ENCODE peak calls at places on chromosomes 13 and 19, in five cellular contexts. A, K, F, S and O are unnamed samples.

GRCh38 chr19:5321851-5322681 is 18.5 kb downstream of the PTPRS start:
- DNase-seq in A (no peak), F (no peak), K (no peak), S (no peak), O (peak; percentile 92)

GRCh38 chr19:4977299-4978174 is 8.6 kb downstream of the KDM4B start:
- DNase-seq in F (peak; percentile 49), A (no peak), K (peak; percentile 93), S (peak; percentile 94), O (no peak)

GRCh38 chr13:23889598-23890224 is 511 bp upstream of the MIPEP start:
- DNase-seq in F (no peak), K (no peak), A (no peak), S (peak; percentile 22), O (no peak)

GRCh38 chr13:114112231-114112825 is 20.1 kb downstream of the RASA3 start:
- DNase-seq in F (peak; percentile 15), A (no peak), S (no peak), K (no peak), O (no peak)

GRCh38 chr13:51619614-51620013 is 35.4 kb downstream of the WDFY2 start:
- DNase-seq in A (no peak), S (peak; percentile 78), K (peak; percentile 92), F (no peak), O (no peak)

GRCh38 chr13:111143875-111144540 is 28.9 kb downstream of the ARHGEF7 start:
- DNase-seq in F (no peak), K (peak; percentile 16), S (no peak), A (no peak), O (no peak)

GRCh38 chr13:58882556-58882955 is 1251.0 kb downstream of the PCDH17 start:
- DNase-seq in F (no peak), A (no peak), S (no peak), K (no peak), O (no peak)

GRCh38 chr19:34145741-34146202 is 26.5 kb upstream of the LSM14A start:
- DNase-seq in K (peak; percentile 58), F (no peak), A (peak; percentile 67), S (peak; percentile 36), O (no peak)

GRCh38 chr19:13839938-13840750 is 36.8 kb upstream of the NANOS3 start:
- DNase-seq in S (peak; percentile 61), K (peak; percentile 50), F (peak; percentile 76), A (peak; percentile 28), O (no peak)

GRCh38 chr13:30257433-30258099 is 49.8 kb downstream of the KATNAL1 start:
- DNase-seq in S (peak; percentile 13), A (peak; percentile 6), F (no peak), K (no peak), O (no peak)

GRCh38 chr19:48603449-48603848 is 3.1 kb upstream of the SPACA4 start:
- DNase-seq in A (no peak), S (no peak), F (no peak), K (no peak), O (no peak)

GRCh38 chr13:32951580-32951979 is 64.6 kb upstream of the KL start:
- DNase-seq in S (no peak), K (no peak), F (no peak), A (no peak), O (no peak)

GRCh38 chr13:62294210-62294609 is 878.6 kb upstream of the PCDH20 start:
- DNase-seq in A (no peak), S (no peak), F (no peak), K (peak; percentile 37), O (no peak)

GRCh38 chr19:35851213-35852028 is 883 bp downstream of the NPHS1 start:
- DNase-seq in S (no peak), F (no peak), A (peak; percentile 36), K (no peak), O (no peak)

GRCh38 chr13:109707044-109707794 is 79.2 kb downstream of the IRS2 start:
- DNase-seq in A (no peak), S (no peak), K (no peak), F (no peak), O (no peak)

GRCh38 chr13:51818771-51819511 is 15.0 kb upstream of the DHRS12 start:
- DNase-seq in A (no peak), F (peak; percentile 30), K (no peak), S (peak; percentile 37), O (peak; percentile 30)

GRCh38 chr19:582497-583197 is 7.0 kb upstream of the HCN2 start:
- DNase-seq in A (no peak), F (peak; percentile 52), K (peak; percentile 63), S (no peak), O (no peak)

GRCh38 chr19:581399-582111 is 8.1 kb upstream of the HCN2 start:
- DNase-seq in A (no peak), S (no peak), K (no peak), F (no peak), O (no peak)

GRCh38 chr19:583968-584239 is 5.8 kb upstream of the HCN2 start:
- DNase-seq in S (no peak), F (no peak), A (no peak), K (no peak), O (no peak)

GRCh38 chr19:584240-585001 is 5.3 kb upstream of the HCN2 start:
- DNase-seq in S (no peak), A (peak; percentile 67), F (peak; percentile 57), K (peak; percentile 32), O (peak; percentile 73)

DNA sequence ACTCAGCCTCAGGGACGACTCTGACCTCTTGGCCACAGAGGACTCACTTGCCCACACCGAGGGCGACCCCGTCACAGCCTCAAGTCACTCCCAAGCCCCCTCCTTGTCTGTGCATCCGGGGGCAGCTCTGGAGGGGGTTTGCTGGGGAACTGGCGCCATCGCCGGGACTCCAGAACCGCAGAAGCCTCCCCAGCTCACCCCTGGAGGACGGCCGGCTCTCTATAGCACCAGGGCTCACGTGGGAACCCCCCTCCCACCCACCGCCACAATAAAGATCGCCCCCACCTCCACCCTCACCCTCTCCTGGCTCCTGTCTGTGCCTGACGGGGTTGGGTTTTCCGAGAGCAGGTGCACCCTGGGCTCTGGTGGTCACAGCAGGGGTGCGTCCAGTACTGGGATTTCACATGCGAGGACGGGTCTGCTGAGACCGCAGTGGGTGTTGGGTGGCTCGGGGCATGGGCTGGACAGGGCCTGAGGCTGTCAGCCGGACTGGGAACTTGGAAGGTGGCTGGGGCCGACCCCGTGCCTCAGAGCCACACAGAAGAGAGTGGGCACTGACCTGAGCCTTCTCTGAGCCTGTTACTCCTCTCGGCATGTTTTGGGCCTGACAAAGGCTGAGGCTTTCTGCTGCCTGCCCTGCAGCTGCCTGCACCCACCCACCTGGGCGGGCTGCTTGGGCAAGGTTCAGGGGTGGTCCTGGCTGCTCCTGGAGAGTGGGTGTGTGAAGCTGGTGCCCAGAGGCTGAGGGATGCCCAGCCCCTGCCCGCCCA is 6.3 kb upstream of the HCN2 start:
- DNase-seq in S (no peak), F (no peak), K (no peak), A (no peak), O (peak; percentile 10)
- TF ChIP-seq CTCF in S (no peak), F (no peak), K (no peak), A (no peak), O (no peak)

GRCh38 chr13:39417643-39418042 is 185.3 kb downstream of the LHFPL6 start:
- DNase-seq in A (peak; percentile 32), F (no peak), K (peak; percentile 69), S (peak; percentile 52), O (no peak)

GRCh38 chr13:39419068-39419467 is 183.9 kb downstream of the LHFPL6 start:
- DNase-seq in A (no peak), S (no peak), K (no peak), F (no peak), O (no peak)

GRCh38 chr13:39418424-39418823 is 184.6 kb downstream of the LHFPL6 start:
- DNase-seq in F (no peak), A (no peak), K (no peak), S (no peak), O (no peak)

GRCh38 chr13:39415403-39415802 is 187.6 kb downstream of the LHFPL6 start:
- DNase-seq in A (no peak), F (peak; percentile 41), K (peak; percentile 64), S (peak; percentile 54), O (no peak)

GRCh38 chr13:39417131-39417530 is 185.9 kb downstream of the LHFPL6 start:
- DNase-seq in F (no peak), A (no peak), S (no peak), K (no peak), O (no peak)
- H3K4me3 ChIP-seq in F (no peak overlapping the region), A (no peak overlapping the region), S (no peak overlapping the region), K (no peak overlapping the region), O (no peak overlapping the region)

GRCh38 chr19:3514930-3515329 is 8.8 kb downstream of the FZR1 start:
- DNase-seq in S (no peak), F (no peak), K (peak; percentile 55), A (no peak), O (no peak)
- TF ChIP-seq CTCF in S (no peak), F (no peak), K (no peak), A (no peak), O (no peak)

GRCh38 chr19:51181913-51182419 is 39.9 kb downstream of the SIGLEC7 start:
- DNase-seq in S (no peak), K (peak; percentile 7), F (no peak), A (no peak), O (no peak)
- H3K4me3 ChIP-seq in S (no peak overlapping the region), K (no peak overlapping the region), F (no peak overlapping the region), A (no peak overlapping the region), O (no peak overlapping the region)

GRCh38 chr13:37046062-37046461 is 13.4 kb downstream of the SUPT20H start:
- DNase-seq in K (no peak), A (no peak), F (no peak), S (no peak), O (no peak)

GRCh38 chr13:37047846-37048245 is 11.6 kb downstream of the SUPT20H start:
- DNase-seq in F (no peak), A (no peak), K (no peak), S (no peak), O (no peak)

GRCh38 chr13:37047032-37047431 is 12.5 kb downstream of the SUPT20H start:
- DNase-seq in A (no peak), K (no peak), S (no peak), F (no peak), O (no peak)

DNA sequence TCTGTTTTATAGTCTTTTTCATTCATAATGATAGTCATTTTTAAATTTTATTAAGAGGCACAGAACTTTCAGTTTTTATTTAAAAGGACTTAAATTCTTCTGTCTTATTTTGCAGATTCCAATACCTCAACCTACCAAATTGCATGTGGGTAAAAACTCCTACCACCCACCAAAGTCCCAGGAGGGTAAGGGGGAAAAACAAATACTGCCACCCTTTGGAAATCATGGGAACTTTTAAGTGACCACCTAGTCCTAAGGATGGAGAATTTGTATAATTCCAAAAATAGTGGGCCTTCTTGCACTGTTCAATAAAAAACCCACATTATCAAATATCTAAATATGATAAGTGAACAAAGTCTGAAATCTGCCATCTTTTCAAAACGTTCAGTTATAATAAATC is 9.7 kb downstream of the SUPT20H start:
- DNase-seq in K (no peak), F (no peak), S (no peak), A (no peak), O (no peak)
- TF ChIP-seq CTCF in K (peak; percentile 22), F (no peak), S (no peak), A (no peak), O (no peak)

DNA sequence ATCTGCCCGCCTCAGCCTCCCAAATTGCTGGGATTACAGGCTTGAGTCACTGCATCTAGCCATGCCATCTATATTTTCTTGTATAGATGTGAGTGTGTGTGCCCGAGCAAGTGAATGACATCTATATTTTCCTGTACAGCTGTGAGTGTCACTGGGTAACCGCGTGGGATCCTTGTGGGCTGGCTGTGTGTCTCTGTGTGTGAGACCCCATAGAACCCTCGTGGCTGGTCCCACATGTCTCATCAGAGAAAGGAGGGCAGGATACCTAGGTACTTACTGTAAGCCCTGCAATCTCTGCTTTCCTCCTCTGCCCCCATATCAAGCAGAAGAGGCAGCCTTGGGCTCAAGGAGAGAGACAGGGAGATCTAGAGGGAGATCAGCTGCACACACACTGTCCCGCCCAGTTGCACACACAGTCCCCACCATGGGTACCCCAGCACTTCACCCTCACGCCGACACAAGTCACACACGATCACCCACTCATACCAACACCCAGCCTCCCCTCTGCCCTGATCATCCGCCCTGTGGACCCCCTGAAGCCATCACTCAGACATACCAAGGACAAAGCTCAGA is 658 bp downstream of the DENND1C start:
- DNase-seq in F (no peak), S (no peak), K (no peak), A (no peak), O (no peak)
- H3K4me3 ChIP-seq in F (peak overlapping the region; percentile 36), S (no peak overlapping the region), K (no peak overlapping the region), A (no peak overlapping the region), O (peak overlapping the region; percentile 79)